ENCODE peak calls at places on chromosomes 4 and X, in nine cellular contexts. B, F, K, R, G, Y, D, P and V are unnamed samples.

GRCh38 chrX:75131973-75132627 is 24.0 kb downstream of the ABCB7 start:
- DNase-seq in K (no peak), Y (no peak), R (no peak), B (no peak), D (no peak), G (no peak), P (no peak), F (peak), V (peak)

GRCh38 chr4:105613326-105613725 is 60.9 kb downstream of the ARHGEF38 start:
- DNase-seq in R (no peak), F (no peak), P (no peak), G (peak), D (no peak), B (peak), Y (no peak), K (no peak), V (no peak)

GRCh38 chrX:30618160-30618765 is 35.0 kb upstream of the GK start:
- DNase-seq in R (no peak), P (no peak), B (no peak), F (no peak), G (peak), D (no peak), K (no peak), Y (peak), V (no peak)

GRCh38 chr4:170089274-170089742 is 448 bp downstream of the AADAT start:
- DNase-seq in B (peak), D (no peak), G (peak), K (no peak), P (no peak), F (peak), Y (peak), R (no peak), V (no peak)

GRCh38 chr4:83535520-83535944 is 376 bp upstream of the GPAT3 start:
- DNase-seq in K (no peak), D (peak), G (peak), F (peak), R (no peak), Y (no peak), P (peak), B (no peak), V (peak)

GRCh38 chrX:19513383-19513782 is 1.9 kb downstream of the MAP3K15 start:
- DNase-seq in K (no peak), B (peak), Y (no peak), F (no peak), R (no peak), G (peak), P (no peak), D (no peak), V (no peak)

GRCh38 chrX:42466706-42467105 is 311.3 kb downstream of the PPP1R2C start:
- DNase-seq in G (peak), B (no peak), F (no peak), D (no peak), P (no peak), K (no peak), Y (no peak), R (no peak), V (no peak)

GRCh38 chr4:5472166-5472565 is 236.2 kb downstream of the EVC2 start:
- DNase-seq in B (no peak), G (no peak), Y (no peak), P (no peak), D (no peak), R (no peak), F (no peak), K (no peak), V (no peak)

GRCh38 chr4:1008840-1009646 is 2.4 kb upstream of the FGFRL1 start:
- DNase-seq in R (no peak), Y (no peak), D (peak), B (no peak), K (no peak), P (peak), G (no peak), F (no peak), V (peak)

GRCh38 chr4:111991163-111991562 is 154.1 kb upstream of the FAM241A start:
- DNase-seq in K (no peak), D (no peak), P (no peak), B (no peak), R (no peak), G (no peak), F (no peak), Y (no peak), V (no peak)

GRCh38 chr4:145843148-145843547 is 95.5 kb downstream of the ZNF827 start:
- DNase-seq in B (no peak), F (no peak), K (peak), R (no peak), Y (no peak), G (peak), D (no peak), P (no peak), V (no peak)